ENCODE peak calls at places on chromosome 16, in six cellular contexts. F is fibroblast of the aortic adventitia, T is A673, G is GM12878, C is cardiac muscle cell, N is fibroblast of mammary gland. Z is an unnamed sample.

GRCh38 chr16:177394-177822 is 928 bp downstream of the HBA1 start:
- DNase-seq in F (peak), T (no peak), G (no peak), C (peak), N (peak), Z (no peak)

GRCh38 chr16:85524630-85525463 is 88.3 kb upstream of the GSE1 start:
- DNase-seq in F (peak), T (peak), G (no peak), C (peak), N (peak), Z (peak)

GRCh38 chr16:15542261-15542660 is 100.7 kb downstream of the MARF1 start:
- DNase-seq in F (no peak), T (peak), G (no peak), C (no peak), N (no peak), Z (no peak)

GRCh38 chr16:48444574-48444973 is 59.4 kb upstream of the SIAH1 start:
- DNase-seq in F (peak), T (no peak), G (no peak), C (peak), N (peak), Z (peak)

GRCh38 chr16:31695667-31696066 is 168.0 kb downstream of the AHSP start:
- DNase-seq in F (no peak), T (peak), G (no peak), C (no peak), N (no peak), Z (no peak)

GRCh38 chr16:88651276-88651988 is 579 bp upstream of the CYBA start:
- DNase-seq in F (no peak), T (no peak), G (peak), C (no peak), N (no peak), Z (no peak)

GRCh38 chr16:8686879-8687278 is 12.5 kb downstream of the ABAT start:
- DNase-seq in F (no peak), T (no peak), G (no peak), C (no peak), N (no peak), Z (no peak)

GRCh38 chr16:28042856-28043255 is 20.7 kb downstream of the GSG1L start:
- DNase-seq in F (peak), T (peak), G (no peak), C (peak), N (peak), Z (peak)

GRCh38 chr16:3220839-3221238 is 14.1 kb downstream of the ZNF200 start:
- DNase-seq in F (no peak), T (no peak), G (no peak), C (no peak), N (no peak), Z (no peak)

GRCh38 chr16:57815987-57816745 is 13.9 kb upstream of the KIFC3 start:
- DNase-seq in F (peak), T (peak), G (no peak), C (peak), N (peak), Z (peak)

GRCh38 chr16:9092282-9092962 is 978 bp downstream of the HAPSTR1 start:
- DNase-seq in F (no peak), T (peak), G (no peak), C (no peak), N (no peak), Z (no peak)

GRCh38 chr16:86590501-86591144 is 12.3 kb downstream of the FOXL1 start:
- DNase-seq in F (peak), T (no peak), G (no peak), C (peak), N (peak), Z (peak)

GRCh38 chr16:80931985-80932720 is 74.5 kb downstream of the CMC2 start:
- DNase-seq in F (peak), T (peak), G (no peak), C (peak), N (peak), Z (peak)

GRCh38 chr16:47925811-47926460 is 229.9 kb downstream of the ABCC12 start:
- DNase-seq in F (no peak), T (no peak), G (no peak), C (no peak), N (no peak), Z (no peak)

GRCh38 chr16:74168445-74168844 is 128.2 kb upstream of the PSMD7 start:
- DNase-seq in F (no peak), T (no peak), G (no peak), C (no peak), N (no peak), Z (no peak)

DNA sequence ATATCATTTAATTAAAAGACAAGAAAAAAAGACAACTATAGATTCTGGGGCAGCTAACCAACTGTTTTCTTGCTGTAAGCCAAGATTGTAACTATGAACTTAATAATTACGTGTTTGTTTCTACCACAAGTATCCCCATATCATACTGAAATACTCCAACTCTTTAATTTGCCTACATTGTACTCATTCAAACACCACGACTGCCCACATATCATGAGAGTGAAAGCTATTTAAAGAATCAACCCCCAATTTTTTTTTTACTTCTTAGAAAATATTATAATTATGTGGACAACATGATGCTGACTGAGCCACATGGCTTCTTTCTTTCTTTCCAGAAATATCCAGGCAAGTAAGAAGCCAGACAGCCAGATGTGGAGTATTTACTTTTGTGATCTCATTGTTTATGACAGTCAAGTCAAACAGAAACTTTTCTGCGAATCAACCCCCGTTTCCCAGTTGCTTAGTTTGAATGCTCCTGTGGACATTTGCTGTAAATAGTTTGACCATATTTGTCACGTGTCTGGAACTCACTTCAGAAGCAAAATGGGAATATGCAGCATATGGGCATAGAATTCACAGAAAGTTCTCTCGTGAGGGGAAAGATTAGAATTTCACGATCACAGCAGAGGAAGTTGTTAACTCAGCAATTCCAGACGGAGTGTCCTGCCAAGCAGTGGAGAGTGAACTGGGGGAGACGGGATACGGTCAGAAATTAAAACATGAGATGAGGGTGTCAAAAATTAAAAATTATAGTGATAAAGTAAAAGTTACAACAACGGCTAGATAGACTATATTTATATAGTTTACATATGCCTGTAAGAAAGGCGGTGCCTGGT is 126.7 kb upstream of the PSMD7 start:
- DNase-seq in F (no peak), T (peak), G (no peak), C (peak), N (peak), Z (no peak)
- H3K4me3 ChIP-seq in F (no peak), T (no peak), G (no peak), C (no peak), N (peak), Z (no peak)

GRCh38 chr16:23594186-23594585 is 1.9 kb downstream of the NDUFAB1 start:
- DNase-seq in F (no peak), T (no peak), G (no peak), C (no peak), N (no peak), Z (no peak)
- TF ChIP-seq CTCF in F (no peak), T (no peak), G (no peak), C (no peak), N (no peak), Z (no peak)

GRCh38 chr16:70526403-70526802 is 2.8 kb downstream of the SF3B3 start:
- DNase-seq in F (no peak), T (no peak), G (no peak), C (no peak), N (no peak), Z (no peak)

GRCh38 chr16:70527315-70527996 is 3.8 kb downstream of the SF3B3 start:
- DNase-seq in F (no peak), T (no peak), G (no peak), C (no peak), N (no peak), Z (no peak)

GRCh38 chr16:70534949-70535348 is 11.3 kb downstream of the SF3B3 start:
- DNase-seq in F (no peak), T (no peak), G (no peak), C (no peak), N (no peak), Z (no peak)

GRCh38 chr16:70523621-70524405 is at the start of gene SF3B3:
- DNase-seq in F (no peak), T (peak), G (no peak), C (peak), N (peak), Z (no peak)

GRCh38 chr16:70529051-70529777 is 5.6 kb downstream of the SF3B3 start:
- DNase-seq in F (peak), T (peak), G (no peak), C (peak), N (peak), Z (peak)
- H3K4me3 ChIP-seq in F (no peak), T (no peak), G (peak), C (no peak), N (no peak), Z (no peak)

GRCh38 chr16:50884066-50884860 is 142.4 kb downstream of the CYLD start:
- DNase-seq in F (no peak), T (peak), G (no peak), C (no peak), N (no peak), Z (no peak)
- TF ChIP-seq CTCF in F (peak), T (peak), G (peak), C (peak), N (no peak), Z (peak)

Z was measured in astrocyte of the cerebellum.